ENCODE peak calls at places on chromosomes 16 and 17, in four cellular contexts. P, C, U and I are unnamed samples.

GRCh38 chr17:17805575-17805974 is 31.2 kb downstream of the SREBF1 start:
- DNase-seq in P (no peak), U (no peak), C (no peak), I (no peak)

GRCh38 chr17:56867948-56868376 is 34.0 kb downstream of the DGKE start:
- DNase-seq in C (no peak), U (no peak), P (peak; percentile 15), I (no peak)

GRCh38 chr17:80106751-80107150 is 5.4 kb downstream of the GAA start:
- DNase-seq in C (no peak), U (no peak), P (no peak), I (no peak)

GRCh38 chr17:35612924-35613521 is 25.9 kb downstream of the AP2B1 start:
- DNase-seq in U (peak; percentile 38), P (peak; percentile 14), C (no peak), I (peak; percentile 73)

GRCh38 chr17:60640503-60640902 is 37.1 kb upstream of the BCAS3 start:
- DNase-seq in C (no peak), U (no peak), P (no peak), I (peak; percentile 43)

GRCh38 chr16:81210807-81211206 is 27.7 kb upstream of the BCO1 start:
- DNase-seq in C (no peak), P (no peak), U (no peak), I (no peak)

GRCh38 chr17:18920911-18921441 is 31.0 kb upstream of the SLC5A10 start:
- DNase-seq in P (no peak), U (no peak), C (no peak), I (no peak)

GRCh38 chr17:4573682-4574081 is 10.6 kb upstream of the SMTNL2 start:
- DNase-seq in U (no peak), P (no peak), C (no peak), I (no peak)

GRCh38 chr17:66165537-66166123 is 26.3 kb downstream of the CEP112 start:
- DNase-seq in C (peak; percentile 14), U (peak; percentile 52), P (peak; percentile 39), I (peak; percentile 73)

GRCh38 chr17:2924211-2924610 is 128.0 kb downstream of the RAP1GAP2 start:
- DNase-seq in C (no peak), U (no peak), P (no peak), I (no peak)

GRCh38 chr16:70255584-70255983 is 3.8 kb upstream of the EXOSC6 start:
- DNase-seq in P (no peak), U (no peak), C (no peak), I (no peak)

GRCh38 chr17:1577186-1577585 is 14.6 kb upstream of the PITPNA start:
- DNase-seq in C (no peak), U (peak; percentile 83), P (peak; percentile 85), I (peak; percentile 90)

GRCh38 chr17:45326566-45326965 is 9.7 kb upstream of the MAP3K14 start:
- DNase-seq in C (no peak), U (no peak), P (no peak), I (no peak)

GRCh38 chr16:84598391-84598750 is 19.5 kb downstream of the COTL1 start:
- DNase-seq in P (no peak), U (no peak), C (no peak), I (no peak)

GRCh38 chr17:80951121-80952090 is 40.2 kb upstream of the CHMP6 start:
- DNase-seq in C (no peak), P (no peak), U (no peak), I (no peak)

GRCh38 chr16:4957720-4958509 is at the start of gene SEC14L5:
- DNase-seq in U (peak; percentile 99), P (peak; percentile 93), C (peak; percentile 91), I (peak; percentile 99)

GRCh38 chr16:1333149-1333812 is at the start of gene BAIAP3:
- DNase-seq in P (no peak), U (no peak), C (peak; percentile 64), I (peak; percentile 24)

GRCh38 chr16:64051826-64052225 is 1070.0 kb downstream of the CDH11 start:
- DNase-seq in C (no peak), U (no peak), P (no peak), I (no peak)

GRCh38 chr17:43176119-43176570 is 5.1 kb downstream of the NBR1 start:
- DNase-seq in C (no peak), P (no peak), U (no peak), I (no peak)

GRCh38 chr17:78316867-78317816 is 42.7 kb downstream of the SOCS3 start:
- DNase-seq in U (no peak), C (no peak), P (no peak), I (no peak)